ENCODE peak calls at places on chromosomes 5 and 9, in six cellular contexts. One of them, this sample, is unnamed.

GRCh38 chr5:127041571-127041970 is 11.2 kb upstream of the MARCHF3 start:
- DNase-seq in fibroblast of the aortic adventitia: peak
- DNase-seq in GM12865: no peak
- DNase-seq in cardiac muscle cell: no peak
- DNase-seq in tibial nerve: no peak
- DNase-seq in foreskin fibroblast: peak
- DNase-seq in this sample: no peak

GRCh38 chr9:71279188-71279739 is 157.8 kb upstream of the TRPM3 start:
- DNase-seq in GM12865: no peak
- DNase-seq in tibial nerve: no peak
- DNase-seq in fibroblast of the aortic adventitia: no peak
- DNase-seq in foreskin fibroblast: no peak
- DNase-seq in cardiac muscle cell: no peak
- DNase-seq in this sample: no peak

GRCh38 chr9:111052831-111053230 is 14.6 kb upstream of the LPAR1 start:
- DNase-seq in foreskin fibroblast: peak
- DNase-seq in GM12865: no peak
- DNase-seq in fibroblast of the aortic adventitia: peak
- DNase-seq in cardiac muscle cell: no peak
- DNase-seq in tibial nerve: no peak
- DNase-seq in this sample: no peak

GRCh38 chr5:72366324-72366976 is 46.3 kb downstream of the PTCD2 start:
- DNase-seq in tibial nerve: peak
- DNase-seq in fibroblast of the aortic adventitia: peak
- DNase-seq in cardiac muscle cell: peak
- DNase-seq in GM12865: peak
- DNase-seq in foreskin fibroblast: peak
- DNase-seq in this sample: peak

GRCh38 chr9:132183134-132183533 is 21.3 kb downstream of the NTNG2 start:
- DNase-seq in GM12865: no peak
- DNase-seq in tibial nerve: no peak
- DNase-seq in foreskin fibroblast: no peak
- DNase-seq in cardiac muscle cell: peak
- DNase-seq in fibroblast of the aortic adventitia: no peak
- DNase-seq in this sample: no peak

GRCh38 chr9:116094846-116095245 is 58.7 kb upstream of the PAPPA start:
- DNase-seq in tibial nerve: no peak
- DNase-seq in cardiac muscle cell: no peak
- DNase-seq in foreskin fibroblast: peak
- DNase-seq in GM12865: no peak
- DNase-seq in fibroblast of the aortic adventitia: no peak
- DNase-seq in this sample: no peak

GRCh38 chr5:62496876-62497275 is 81.7 kb upstream of the LRRC70 start:
- DNase-seq in tibial nerve: no peak
- DNase-seq in fibroblast of the aortic adventitia: no peak
- DNase-seq in foreskin fibroblast: no peak
- DNase-seq in cardiac muscle cell: no peak
- DNase-seq in GM12865: no peak
- DNase-seq in this sample: no peak

GRCh38 chr9:92097997-92098482 is 17.2 kb downstream of the SPTLC1 start:
- DNase-seq in GM12865: no peak
- DNase-seq in foreskin fibroblast: peak
- DNase-seq in tibial nerve: peak
- DNase-seq in fibroblast of the aortic adventitia: peak
- DNase-seq in cardiac muscle cell: no peak
- DNase-seq in this sample: peak

GRCh38 chr5:31854625-31855526 is 215.9 kb downstream of the PDZD2 start:
- DNase-seq in GM12865: no peak
- DNase-seq in cardiac muscle cell: peak
- DNase-seq in fibroblast of the aortic adventitia: peak
- DNase-seq in tibial nerve: peak
- DNase-seq in foreskin fibroblast: peak
- DNase-seq in this sample: peak

GRCh38 chr5:72325566-72326297 is 5.6 kb downstream of the PTCD2 start:
- DNase-seq in tibial nerve: no peak
- DNase-seq in cardiac muscle cell: no peak
- DNase-seq in fibroblast of the aortic adventitia: peak
- DNase-seq in GM12865: no peak
- DNase-seq in foreskin fibroblast: peak
- DNase-seq in this sample: no peak

GRCh38 chr9:73074176-73074708 is 77.4 kb upstream of the ANXA1 start:
- DNase-seq in cardiac muscle cell: no peak
- DNase-seq in tibial nerve: no peak
- DNase-seq in GM12865: no peak
- DNase-seq in fibroblast of the aortic adventitia: no peak
- DNase-seq in foreskin fibroblast: peak
- DNase-seq in this sample: no peak

GRCh38 chr9:9998491-9999287 is 614.1 kb downstream of the PTPRD start:
- DNase-seq in GM12865: peak
- DNase-seq in tibial nerve: no peak
- DNase-seq in cardiac muscle cell: peak
- DNase-seq in foreskin fibroblast: no peak
- DNase-seq in fibroblast of the aortic adventitia: no peak
- DNase-seq in this sample: peak

GRCh38 chr9:137679249-137679648 is 60.4 kb downstream of the EHMT1 start:
- DNase-seq in fibroblast of the aortic adventitia: no peak
- DNase-seq in tibial nerve: no peak
- DNase-seq in GM12865: peak
- DNase-seq in cardiac muscle cell: no peak
- DNase-seq in foreskin fibroblast: no peak
- DNase-seq in this sample: no peak

GRCh38 chr9:17630531-17630949 is 51.7 kb downstream of the SH3GL2 start:
- DNase-seq in tibial nerve: no peak
- DNase-seq in cardiac muscle cell: no peak
- DNase-seq in fibroblast of the aortic adventitia: no peak
- DNase-seq in foreskin fibroblast: peak
- DNase-seq in GM12865: no peak
- DNase-seq in this sample: no peak

GRCh38 chr9:128553695-128554094 is 1.3 kb downstream of the SPTAN1 start:
- DNase-seq in GM12865: no peak
- DNase-seq in foreskin fibroblast: peak
- DNase-seq in tibial nerve: no peak
- DNase-seq in fibroblast of the aortic adventitia: peak
- DNase-seq in cardiac muscle cell: no peak
- DNase-seq in this sample: no peak

GRCh38 chr5:135709998-135710670 is 124.3 kb upstream of the SLC25A48 start:
- DNase-seq in GM12865: no peak
- DNase-seq in tibial nerve: no peak
- DNase-seq in fibroblast of the aortic adventitia: no peak
- DNase-seq in cardiac muscle cell: no peak
- DNase-seq in foreskin fibroblast: no peak
- DNase-seq in this sample: no peak

GRCh38 chr5:78649220-78649700 is 688 bp upstream of the LHFPL2 start:
- DNase-seq in tibial nerve: no peak
- DNase-seq in cardiac muscle cell: no peak
- DNase-seq in GM12865: no peak
- DNase-seq in fibroblast of the aortic adventitia: peak
- DNase-seq in foreskin fibroblast: peak
- DNase-seq in this sample: no peak

GRCh38 chr5:132747064-132747692 is at the start of gene CCNI2:
- DNase-seq in fibroblast of the aortic adventitia: no peak
- DNase-seq in foreskin fibroblast: peak
- DNase-seq in GM12865: peak
- DNase-seq in tibial nerve: no peak
- DNase-seq in cardiac muscle cell: peak
- DNase-seq in this sample: peak
- H3K4me3 ChIP-seq in fibroblast of the aortic adventitia: peak
- H3K4me3 ChIP-seq in foreskin fibroblast: peak
- H3K4me3 ChIP-seq in GM12865: peak
- H3K4me3 ChIP-seq in tibial nerve: peak
- H3K4me3 ChIP-seq in cardiac muscle cell: peak
- H3K4me3 ChIP-seq in this sample: peak

DNA sequence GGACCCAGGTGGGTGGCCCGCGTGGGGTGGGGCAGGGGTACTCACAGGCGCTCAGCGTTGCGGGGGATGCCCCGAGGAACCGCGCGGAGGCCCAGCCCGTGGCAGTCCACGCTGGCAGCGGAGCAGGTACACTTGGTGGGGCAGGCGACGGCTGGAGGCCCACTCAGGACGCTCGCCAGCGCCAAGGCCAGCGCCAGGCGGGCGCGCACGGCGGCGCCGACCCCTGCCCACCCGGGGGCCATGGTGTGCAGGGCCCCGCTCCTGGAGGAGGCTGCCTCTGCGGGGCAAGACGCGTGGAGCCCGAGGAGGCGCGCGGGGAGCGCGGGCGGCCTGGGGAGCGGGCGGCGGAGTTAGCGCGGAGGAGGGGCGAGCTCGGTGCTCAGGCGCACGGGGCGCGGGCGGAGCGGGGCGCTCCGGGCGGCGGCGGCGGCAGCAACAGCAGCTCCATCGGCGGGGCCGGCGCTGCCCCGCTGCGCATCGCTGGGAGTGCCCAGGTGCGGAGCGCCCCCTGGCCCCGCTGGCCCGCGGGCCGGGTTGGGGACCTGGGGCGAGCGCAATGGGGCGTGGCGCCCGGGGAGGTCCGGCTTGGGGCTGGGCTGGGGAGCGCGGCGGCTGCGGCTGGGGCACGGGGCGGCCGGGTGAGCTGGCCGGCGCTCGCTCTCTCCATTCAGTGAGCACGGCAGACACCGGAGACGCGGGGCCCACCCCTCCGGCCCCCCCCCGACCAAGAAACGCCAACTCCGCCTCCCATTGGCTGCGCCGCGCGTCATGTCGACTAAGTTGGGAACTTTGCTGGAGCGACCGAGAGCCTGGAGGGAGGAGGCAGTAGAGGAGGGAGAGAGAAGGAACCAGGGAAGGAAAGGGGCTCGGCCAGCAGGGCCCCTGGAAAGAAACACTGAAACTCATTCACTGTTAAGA is at the start of gene SLIT3:
- DNase-seq in cardiac muscle cell: peak
- DNase-seq in GM12865: no peak
- DNase-seq in tibial nerve: peak
- DNase-seq in fibroblast of the aortic adventitia: peak
- DNase-seq in foreskin fibroblast: peak
- DNase-seq in this sample: no peak
- H3K4me3 ChIP-seq in cardiac muscle cell: peak
- H3K4me3 ChIP-seq in GM12865: no peak
- H3K4me3 ChIP-seq in tibial nerve: peak
- H3K4me3 ChIP-seq in fibroblast of the aortic adventitia: peak
- H3K4me3 ChIP-seq in foreskin fibroblast: peak
- H3K4me3 ChIP-seq in this sample: no peak

GRCh38 chr5:6730407-6730806 is 17.2 kb downstream of the TENT4A start:
- DNase-seq in foreskin fibroblast: no peak
- DNase-seq in GM12865: peak
- DNase-seq in tibial nerve: no peak
- DNase-seq in fibroblast of the aortic adventitia: no peak
- DNase-seq in cardiac muscle cell: no peak
- DNase-seq in this sample: no peak

GRCh38 chr5:6730807-6731206 is 17.6 kb downstream of the TENT4A start:
- DNase-seq in fibroblast of the aortic adventitia: no peak
- DNase-seq in foreskin fibroblast: no peak
- DNase-seq in GM12865: no peak
- DNase-seq in cardiac muscle cell: no peak
- DNase-seq in tibial nerve: no peak
- DNase-seq in this sample: no peak

GRCh38 chr5:6728011-6728794 is 15.0 kb downstream of the TENT4A start:
- DNase-seq in foreskin fibroblast: no peak
- DNase-seq in GM12865: peak
- DNase-seq in tibial nerve: no peak
- DNase-seq in cardiac muscle cell: no peak
- DNase-seq in fibroblast of the aortic adventitia: no peak
- DNase-seq in this sample: no peak

GRCh38 chr5:6728795-6729183 is 15.6 kb downstream of the TENT4A start:
- DNase-seq in cardiac muscle cell: no peak
- DNase-seq in tibial nerve: no peak
- DNase-seq in fibroblast of the aortic adventitia: no peak
- DNase-seq in foreskin fibroblast: no peak
- DNase-seq in GM12865: no peak
- DNase-seq in this sample: no peak

DNA sequence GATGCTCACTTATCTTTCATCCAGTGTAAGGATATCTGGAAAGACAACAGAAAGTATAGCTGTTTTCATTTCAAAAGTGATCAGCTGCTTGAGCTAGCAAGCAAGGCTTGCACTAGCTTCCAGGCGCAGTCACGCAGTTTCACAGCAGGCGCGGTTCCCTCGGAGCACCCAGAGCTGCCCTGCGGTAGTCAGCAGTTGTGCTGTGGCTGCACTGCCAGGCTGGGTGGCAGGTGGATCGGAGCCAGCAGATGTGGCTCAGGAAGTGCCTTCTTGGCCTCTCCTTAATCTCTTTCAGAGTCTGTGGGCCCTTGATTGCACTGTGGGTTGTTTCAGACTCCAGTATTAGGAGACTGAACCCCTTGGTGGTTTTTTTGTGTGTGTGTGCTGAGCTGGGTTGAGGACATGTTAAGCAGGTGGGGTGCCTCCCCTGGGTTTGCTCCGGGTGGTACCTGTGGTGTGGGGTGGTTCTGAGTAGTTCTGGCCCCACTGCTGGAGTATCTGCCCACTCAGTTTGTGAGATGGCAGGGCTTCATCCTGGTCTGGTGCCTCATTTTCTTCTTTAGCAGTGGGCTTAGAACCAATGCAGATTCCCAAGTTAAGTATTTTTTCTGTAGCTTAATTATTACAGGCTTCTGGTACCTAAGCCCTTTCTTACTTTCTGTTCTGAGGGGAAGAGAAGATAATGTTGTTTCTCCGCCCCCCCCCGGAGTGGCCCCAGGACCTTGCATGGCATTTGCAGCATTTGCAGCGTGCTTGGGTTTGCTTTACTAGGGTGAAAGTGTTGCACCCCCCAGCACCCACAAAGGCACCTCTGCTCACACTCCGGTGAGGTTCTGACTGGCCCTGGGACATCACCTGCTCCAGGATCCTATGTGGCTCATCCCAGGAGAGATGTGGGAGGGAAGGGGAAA is 16.4 kb downstream of the TENT4A start:
- DNase-seq in fibroblast of the aortic adventitia: no peak
- DNase-seq in foreskin fibroblast: no peak
- DNase-seq in tibial nerve: no peak
- DNase-seq in GM12865: no peak
- DNase-seq in cardiac muscle cell: no peak
- DNase-seq in this sample: no peak
- H3K4me3 ChIP-seq in fibroblast of the aortic adventitia: no peak
- H3K4me3 ChIP-seq in foreskin fibroblast: no peak
- H3K4me3 ChIP-seq in tibial nerve: no peak
- H3K4me3 ChIP-seq in GM12865: no peak
- H3K4me3 ChIP-seq in cardiac muscle cell: no peak
- H3K4me3 ChIP-seq in this sample: no peak

GRCh38 chr5:14577964-14578363 is 3.6 kb upstream of the OTULINL start:
- DNase-seq in foreskin fibroblast: no peak
- DNase-seq in fibroblast of the aortic adventitia: no peak
- DNase-seq in cardiac muscle cell: no peak
- DNase-seq in GM12865: no peak
- DNase-seq in tibial nerve: no peak
- DNase-seq in this sample: no peak
- H3K4me3 ChIP-seq in foreskin fibroblast: no peak
- H3K4me3 ChIP-seq in fibroblast of the aortic adventitia: no peak
- H3K4me3 ChIP-seq in cardiac muscle cell: no peak
- H3K4me3 ChIP-seq in GM12865: no peak
- H3K4me3 ChIP-seq in tibial nerve: no peak
- H3K4me3 ChIP-seq in this sample: no peak

GRCh38 chr5:75367401-75367800 is 30.4 kb downstream of the HMGCR start:
- DNase-seq in GM12865: no peak
- DNase-seq in tibial nerve: no peak
- DNase-seq in cardiac muscle cell: no peak
- DNase-seq in fibroblast of the aortic adventitia: no peak
- DNase-seq in foreskin fibroblast: peak
- DNase-seq in this sample: no peak
- H3K4me3 ChIP-seq in GM12865: no peak
- H3K4me3 ChIP-seq in tibial nerve: no peak
- H3K4me3 ChIP-seq in cardiac muscle cell: no peak
- H3K4me3 ChIP-seq in fibroblast of the aortic adventitia: no peak
- H3K4me3 ChIP-seq in foreskin fibroblast: no peak
- H3K4me3 ChIP-seq in this sample: no peak